ENCODE peak calls at places on chromosome 5, in five cellular contexts. One of them, this sample, is unnamed.

GRCh38 chr5:56532411-56532935 is 282.9 kb upstream of the MAP3K1 start:
- DNase-seq in A549: no peak
- DNase-seq in epithelial cell of proximal tubule: no peak
- DNase-seq in lower leg skin: no peak
- DNase-seq in nephron progenitor cell: no peak
- DNase-seq in this sample: no peak

GRCh38 chr5:84816746-84817547 is 432.3 kb upstream of the EDIL3 start:
- DNase-seq in A549: no peak
- DNase-seq in epithelial cell of proximal tubule: no peak
- DNase-seq in lower leg skin: no peak
- DNase-seq in nephron progenitor cell: no peak
- DNase-seq in this sample: no peak

GRCh38 chr5:125549322-125549871 is 803.0 kb upstream of the ZNF608 start:
- DNase-seq in A549: no peak
- DNase-seq in epithelial cell of proximal tubule: no peak
- DNase-seq in lower leg skin: no peak
- DNase-seq in nephron progenitor cell: no peak
- DNase-seq in this sample: no peak

GRCh38 chr5:143085319-143085917 is 315.2 kb downstream of the ARHGAP26 start:
- DNase-seq in A549: no peak
- DNase-seq in epithelial cell of proximal tubule: no peak
- DNase-seq in lower leg skin: no peak
- DNase-seq in nephron progenitor cell: no peak
- DNase-seq in this sample: no peak

GRCh38 chr5:5436206-5436765 is 13.8 kb downstream of the ICE1 start:
- DNase-seq in A549: no peak
- DNase-seq in epithelial cell of proximal tubule: no peak
- DNase-seq in lower leg skin: no peak
- DNase-seq in nephron progenitor cell: no peak
- DNase-seq in this sample: no peak

GRCh38 chr5:126983874-126984266 is 46.5 kb downstream of the MARCHF3 start:
- DNase-seq in A549: no peak
- DNase-seq in epithelial cell of proximal tubule: no peak
- DNase-seq in lower leg skin: no peak
- DNase-seq in nephron progenitor cell: no peak
- DNase-seq in this sample: no peak

GRCh38 chr5:140136624-140137023 is 10.9 kb downstream of the IGIP start:
- DNase-seq in A549: no peak
- DNase-seq in epithelial cell of proximal tubule: no peak
- DNase-seq in lower leg skin: no peak
- DNase-seq in nephron progenitor cell: no peak
- DNase-seq in this sample: no peak

GRCh38 chr5:38666668-38667498 is 110.4 kb upstream of the LIFR start:
- DNase-seq in A549: peak
- DNase-seq in epithelial cell of proximal tubule: no peak
- DNase-seq in lower leg skin: no peak
- DNase-seq in nephron progenitor cell: no peak
- DNase-seq in this sample: no peak

GRCh38 chr5:132506094-132506692 is 15.6 kb upstream of the IRF1 start:
- DNase-seq in A549: peak
- DNase-seq in epithelial cell of proximal tubule: no peak
- DNase-seq in lower leg skin: no peak
- DNase-seq in nephron progenitor cell: no peak
- DNase-seq in this sample: no peak

GRCh38 chr5:16051246-16051645 is 128.3 kb downstream of the MARCHF11 start:
- DNase-seq in A549: no peak
- DNase-seq in epithelial cell of proximal tubule: no peak
- DNase-seq in lower leg skin: no peak
- DNase-seq in nephron progenitor cell: no peak
- DNase-seq in this sample: no peak

GRCh38 chr5:132797651-132798050 is 15.5 kb upstream of the SOWAHA start:
- DNase-seq in A549: no peak
- DNase-seq in epithelial cell of proximal tubule: no peak
- DNase-seq in lower leg skin: no peak
- DNase-seq in nephron progenitor cell: no peak
- DNase-seq in this sample: no peak

GRCh38 chr5:129110742-129111141 is 16.2 kb downstream of the ISOC1 start:
- DNase-seq in A549: no peak
- DNase-seq in epithelial cell of proximal tubule: no peak
- DNase-seq in lower leg skin: no peak
- DNase-seq in nephron progenitor cell: no peak
- DNase-seq in this sample: no peak

GRCh38 chr5:72622152-72622760 is 115.0 kb upstream of the ZNF366 start:
- DNase-seq in A549: no peak
- DNase-seq in epithelial cell of proximal tubule: no peak
- DNase-seq in lower leg skin: no peak
- DNase-seq in nephron progenitor cell: no peak
- DNase-seq in this sample: no peak

GRCh38 chr5:35771321-35771720 is 85.4 kb upstream of the IL7R start:
- DNase-seq in A549: no peak
- DNase-seq in epithelial cell of proximal tubule: no peak
- DNase-seq in lower leg skin: no peak
- DNase-seq in nephron progenitor cell: no peak
- DNase-seq in this sample: no peak

GRCh38 chr5:170218730-170219129 is 14.1 kb upstream of the C5orf58 start:
- DNase-seq in A549: no peak
- DNase-seq in epithelial cell of proximal tubule: no peak
- DNase-seq in lower leg skin: no peak
- DNase-seq in nephron progenitor cell: no peak
- DNase-seq in this sample: no peak

GRCh38 chr5:100706796-100707195 is 171.6 kb downstream of the FAM174A start:
- DNase-seq in A549: peak
- DNase-seq in epithelial cell of proximal tubule: peak
- DNase-seq in lower leg skin: no peak
- DNase-seq in nephron progenitor cell: no peak
- DNase-seq in this sample: no peak
- TF ChIP-seq CTCF in A549: no peak
- TF ChIP-seq CTCF in epithelial cell of proximal tubule: peak
- TF ChIP-seq CTCF in lower leg skin: no peak
- TF ChIP-seq CTCF in nephron progenitor cell: no peak
- TF ChIP-seq CTCF in this sample: peak

DNA sequence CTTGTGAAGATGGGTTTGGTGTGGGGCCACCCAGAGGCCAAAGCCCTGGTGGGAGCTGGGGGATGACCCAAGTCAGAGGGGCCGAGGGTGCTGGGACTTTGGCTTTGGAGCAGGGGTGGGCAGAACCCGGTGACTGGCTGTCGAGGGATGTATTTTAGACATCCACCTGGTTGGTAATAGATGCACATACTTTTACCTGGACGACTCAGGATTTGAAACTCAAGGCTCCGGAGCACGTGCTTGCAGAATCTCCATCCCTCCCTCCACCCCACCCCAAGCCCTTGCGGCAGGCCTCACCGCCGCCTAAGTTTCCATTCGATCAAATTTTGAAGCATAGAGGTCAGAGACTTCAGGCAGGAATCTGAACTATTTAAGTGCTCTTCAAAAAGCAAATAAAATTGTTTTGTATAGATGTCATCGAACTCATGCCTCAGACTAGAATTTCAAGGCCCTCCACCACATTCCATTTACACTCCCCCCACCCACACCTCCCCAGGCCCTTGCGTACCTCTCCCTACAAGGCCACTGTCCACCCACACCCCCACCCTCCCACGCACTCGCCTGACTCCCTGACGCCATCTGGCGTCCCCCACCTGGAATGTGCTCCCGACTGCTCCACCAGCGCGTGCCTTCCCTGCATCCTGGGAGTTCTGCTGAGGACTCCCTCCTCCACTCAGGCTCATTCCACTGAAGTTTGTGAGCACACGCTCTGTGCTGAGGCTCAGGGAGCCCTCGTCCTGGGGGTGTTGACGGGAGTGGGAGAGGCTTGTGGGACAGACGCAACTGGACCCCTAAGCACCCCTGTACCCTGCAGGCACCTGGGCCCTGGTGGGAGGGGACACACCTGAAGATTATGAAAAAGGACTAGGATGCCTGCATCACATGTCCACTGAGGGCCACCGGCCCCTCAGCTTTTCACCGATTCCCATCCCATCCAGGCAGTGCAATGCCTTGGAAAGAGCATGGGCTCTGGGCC is 56.4 kb upstream of the RPL26L1 start:
- DNase-seq in A549: peak
- DNase-seq in epithelial cell of proximal tubule: peak
- DNase-seq in lower leg skin: no peak
- DNase-seq in nephron progenitor cell: peak
- DNase-seq in this sample: no peak
- TF ChIP-seq CTCF in A549: peak
- TF ChIP-seq CTCF in epithelial cell of proximal tubule: peak
- TF ChIP-seq CTCF in lower leg skin: no peak
- TF ChIP-seq CTCF in nephron progenitor cell: peak
- TF ChIP-seq CTCF in this sample: peak

DNA sequence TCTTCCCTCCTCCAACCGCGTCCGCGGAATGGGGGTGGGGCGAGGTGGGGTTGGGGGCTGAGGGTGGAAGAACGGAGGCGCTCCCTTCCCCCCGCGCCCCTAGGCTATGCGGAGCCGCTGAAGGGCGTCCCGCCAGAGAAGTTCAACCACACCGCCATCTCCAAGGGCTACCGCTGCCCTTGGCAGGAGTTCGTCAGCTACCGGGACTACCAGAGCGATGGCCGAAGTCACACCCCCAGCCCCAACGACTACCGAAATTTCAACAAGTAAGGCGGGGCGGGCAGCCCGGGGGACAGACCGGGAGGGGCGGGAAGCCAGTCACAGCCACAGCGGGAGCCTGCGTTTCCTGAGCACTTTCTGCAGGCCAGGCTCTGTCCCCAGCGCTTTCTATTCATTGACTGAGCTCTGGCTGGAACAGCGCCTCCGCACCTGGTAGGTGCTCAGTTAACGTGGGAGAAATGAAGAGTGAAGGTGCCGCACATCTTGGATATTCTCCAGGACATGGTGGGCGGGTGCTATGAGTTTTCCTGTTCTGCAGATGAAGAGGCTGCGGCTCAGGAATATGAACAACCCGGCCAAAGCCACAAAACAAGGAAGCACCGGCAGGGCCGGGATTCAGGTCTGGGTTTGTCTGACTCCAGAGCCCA is 11.3 kb downstream of the MYOZ3 start:
- DNase-seq in A549: no peak
- DNase-seq in epithelial cell of proximal tubule: no peak
- DNase-seq in lower leg skin: peak
- DNase-seq in nephron progenitor cell: peak
- DNase-seq in this sample: peak
- TF ChIP-seq CTCF in A549: no peak
- TF ChIP-seq CTCF in epithelial cell of proximal tubule: no peak
- TF ChIP-seq CTCF in lower leg skin: no peak
- TF ChIP-seq CTCF in nephron progenitor cell: no peak
- TF ChIP-seq CTCF in this sample: no peak

GRCh38 chr5:59346987-59347386 is 546.5 kb downstream of the PDE4D start:
- DNase-seq in A549: no peak
- DNase-seq in epithelial cell of proximal tubule: no peak
- DNase-seq in lower leg skin: no peak
- DNase-seq in nephron progenitor cell: no peak
- DNase-seq in this sample: no peak

GRCh38 chr5:59348189-59348588 is 545.3 kb downstream of the PDE4D start:
- DNase-seq in A549: peak
- DNase-seq in epithelial cell of proximal tubule: no peak
- DNase-seq in lower leg skin: no peak
- DNase-seq in nephron progenitor cell: no peak
- DNase-seq in this sample: no peak

GRCh38 chr5:59354811-59355210 is 538.7 kb downstream of the PDE4D start:
- DNase-seq in A549: no peak
- DNase-seq in epithelial cell of proximal tubule: no peak
- DNase-seq in lower leg skin: no peak
- DNase-seq in nephron progenitor cell: no peak
- DNase-seq in this sample: no peak

GRCh38 chr5:59354274-59354673 is 539.3 kb downstream of the PDE4D start:
- DNase-seq in A549: no peak
- DNase-seq in epithelial cell of proximal tubule: no peak
- DNase-seq in lower leg skin: no peak
- DNase-seq in nephron progenitor cell: no peak
- DNase-seq in this sample: no peak

DNA sequence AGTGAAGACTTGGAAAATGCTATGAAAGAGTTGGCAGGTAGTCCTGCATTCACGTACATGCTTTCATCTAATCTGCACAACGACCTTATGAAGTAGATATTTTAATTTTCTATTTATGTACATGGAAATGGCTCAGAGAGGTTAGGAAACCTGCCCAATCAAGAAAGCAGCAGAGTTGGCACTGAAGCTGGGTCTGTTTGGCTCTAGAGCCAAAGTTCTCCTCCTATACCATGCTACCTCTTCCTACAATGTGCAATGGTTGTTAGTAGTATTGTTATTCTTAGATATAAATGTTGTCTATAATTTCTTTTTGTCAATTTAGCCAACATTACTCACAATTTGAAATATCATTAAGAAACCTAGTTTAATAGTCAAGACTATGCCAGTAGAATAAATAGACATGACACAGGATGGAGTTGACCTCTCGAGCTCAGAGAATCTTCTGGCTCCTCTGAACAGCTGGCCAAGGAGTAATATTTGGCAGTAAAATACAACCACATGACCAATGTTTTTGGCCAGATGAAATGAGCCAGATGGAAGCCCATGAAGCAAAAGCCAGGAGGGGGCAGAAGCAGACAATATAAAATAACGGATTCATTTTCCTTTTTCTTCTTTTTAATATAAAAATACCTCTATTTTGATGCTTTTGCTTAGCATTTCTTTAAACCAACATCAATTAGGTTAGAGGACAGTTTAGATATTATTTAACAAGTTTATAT is 542.3 kb downstream of the PDE4D start:
- DNase-seq in A549: no peak
- DNase-seq in epithelial cell of proximal tubule: no peak
- DNase-seq in lower leg skin: peak
- DNase-seq in nephron progenitor cell: no peak
- DNase-seq in this sample: no peak
- TF ChIP-seq CTCF in A549: no peak
- TF ChIP-seq CTCF in epithelial cell of proximal tubule: peak
- TF ChIP-seq CTCF in lower leg skin: no peak
- TF ChIP-seq CTCF in nephron progenitor cell: no peak
- TF ChIP-seq CTCF in this sample: no peak